ENCODE peak calls at places on chromosomes 13 and 19, in nine cellular contexts. Y is heart left ventricle; K is ovary; H is DND-41; C is breast epithelium; L is AG04450; F is CD8-positive, alpha-beta T cell; Z is cardiac muscle cell; P is heart right ventricle. D is an unnamed sample. For H3K9me3 and H3K27me3, the result is how much of the 10 kb centered on the place peaks cover.

GRCh38 chr19:50515168-50515561 is 1.5 kb upstream of the ASPDH start:
- DNase-seq in P (no peak), C (no peak), Z (no peak), F (no peak), H (no peak), Y (no peak), K (no peak), L (no peak), D (no peak)

GRCh38 chr19:38032951-38033350 is 125.9 kb downstream of the SIPA1L3 start:
- DNase-seq in F (no peak), P (no peak), C (no peak), K (no peak), Y (no peak), H (no peak), Z (no peak), L (no peak), D (no peak)

GRCh38 chr19:4744451-4745170 is 21.0 kb upstream of the DPP9 start:
- DNase-seq in Z (no peak), P (no peak), L (peak), H (no peak), Y (peak), C (peak), K (peak), F (no peak), D (no peak)

GRCh38 chr13:50410921-50411712 is 395.9 kb downstream of the KCNRG start:
- DNase-seq in K (no peak), F (no peak), Z (peak), Y (no peak), H (no peak), L (peak), P (no peak), C (no peak), D (no peak)

GRCh38 chr13:31046711-31047279 is 114.3 kb downstream of the TEX26 start:
- DNase-seq in P (peak), F (no peak), Y (no peak), H (no peak), Z (peak), L (no peak), C (no peak), K (peak), D (no peak)

GRCh38 chr13:110126391-110126961 is 180.5 kb downstream of the COL4A1 start:
- DNase-seq in C (peak), Z (peak), K (no peak), L (peak), Y (peak), H (no peak), F (no peak), P (peak), D (no peak)

GRCh38 chr19:3366104-3366760 is at the start of gene NFIC:
- DNase-seq in Y (peak), H (peak), C (peak), P (peak), L (no peak), Z (peak), K (peak), F (no peak), D (no peak)

GRCh38 chr19:14505488-14506239 is 9.7 kb upstream of the GIPC1 start:
- DNase-seq in F (peak), H (peak), P (peak), K (no peak), Z (peak), L (no peak), C (peak), Y (no peak), D (peak)

GRCh38 chr19:45478454-45479238 is 10.8 kb downstream of the FOSB start:
- DNase-seq in Z (peak), P (peak), L (peak), C (peak), F (peak), H (peak), K (peak), Y (peak), D (peak)

GRCh38 chr13:31627097-31627496 is 112.2 kb upstream of the RXFP2 start:
- DNase-seq in H (no peak), L (no peak), K (no peak), P (no peak), F (no peak), C (no peak), Y (no peak), Z (no peak), D (no peak)

GRCh38 chr19:51044327-51044726 is 9.5 kb upstream of the KLK12 start:
- DNase-seq in K (no peak), Z (no peak), L (no peak), Y (no peak), H (no peak), P (no peak), F (no peak), C (peak), D (no peak)

GRCh38 chr13:31038834-31039552 is 106.5 kb downstream of the TEX26 start:
- DNase-seq in F (no peak), C (no peak), K (no peak), P (no peak), Y (no peak), H (peak), Z (no peak), L (no peak), D (no peak)

GRCh38 chr13:105897575-105897974 is 637.9 kb downstream of the EFNB2 start:
- DNase-seq in C (no peak), F (no peak), P (no peak), H (no peak), L (no peak), Y (no peak), Z (no peak), K (no peak), D (no peak)

GRCh38 chr13:26538363-26539317 is 18.8 kb upstream of the WASF3 start:
- DNase-seq in Z (no peak), Y (no peak), C (no peak), L (no peak), P (no peak), K (no peak), F (no peak), H (no peak), D (no peak)

GRCh38 chr13:95494082-95494681 is 58.3 kb upstream of the CLDN10 start:
- DNase-seq in H (no peak), P (no peak), Y (no peak), K (no peak), F (no peak), L (peak), Z (peak), C (no peak), D (no peak)

GRCh38 chr13:109778102-109778542 is 8.3 kb downstream of the IRS2 start:
- DNase-seq in C (no peak), P (no peak), Z (no peak), Y (no peak), L (no peak), F (no peak), H (no peak), K (no peak), D (no peak)

GRCh38 chr19:7088999-7089398 is 19.5 kb downstream of the ZNF557 start:
- DNase-seq in Z (no peak), Y (no peak), H (peak), K (no peak), P (no peak), C (no peak), L (no peak), F (no peak), D (no peak)
- H3K9me3 ChIP-seq in Z (under half), Y (half or more), H (under half), K (under half), P (under half), C (half or more), L (half or more), F (under half), D (half or more)

GRCh38 chr19:10009714-10010224 is 535 bp downstream of the COL5A3 start:
- DNase-seq in P (no peak), L (no peak), F (no peak), K (no peak), Z (no peak), H (no peak), C (no peak), Y (no peak), D (no peak)
- H3K27me3 ChIP-seq in P (half or more), L (under half), F (under half), K (under half), Z (half or more), H (under half), C (half or more), Y (under half), D (half or more)

DNA sequence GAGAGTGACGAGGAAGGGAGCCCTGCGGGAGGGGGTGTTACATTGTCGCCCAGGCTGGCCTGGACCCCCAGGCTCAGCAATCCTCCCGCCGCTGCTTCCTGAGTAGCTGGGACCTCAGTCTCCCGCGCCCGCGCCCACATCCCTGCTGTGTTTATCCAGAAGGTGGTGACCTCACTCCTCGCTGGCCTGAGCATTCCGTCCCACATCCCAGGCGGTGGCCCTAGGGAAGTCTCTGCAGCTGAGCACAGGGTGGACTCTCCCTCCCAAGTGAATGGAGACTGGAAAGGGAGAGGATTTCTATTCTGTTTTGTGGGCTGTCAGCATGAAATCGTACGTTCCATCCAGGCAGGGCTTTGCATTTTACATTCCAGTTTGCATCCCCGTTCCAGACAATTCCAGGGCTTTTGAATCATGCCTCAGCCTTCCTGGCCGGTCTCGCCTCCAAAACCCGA is 401 bp upstream of the ZNF765 start:
- DNase-seq in C (peak), Y (peak), P (peak), H (peak), K (peak), Z (peak), L (no peak), F (no peak), D (no peak)
- TF ChIP-seq CTCF in C (no peak), Y (no peak), P (no peak), H (no peak), K (no peak), Z (no peak), L (no peak), F (no peak), D (no peak)

GRCh38 chr13:19159181-19159580 is 22.4 kb downstream of the TUBA3C start:
- DNase-seq in F (no peak), C (no peak), H (no peak), L (no peak), Z (no peak), Y (no peak), P (no peak), K (no peak), D (no peak)
- H3K9me3 ChIP-seq in F (under half), C (under half), H (under half), L (half or more), Z (under half), Y (under half), P (under half), K (under half), D (under half)

DNA sequence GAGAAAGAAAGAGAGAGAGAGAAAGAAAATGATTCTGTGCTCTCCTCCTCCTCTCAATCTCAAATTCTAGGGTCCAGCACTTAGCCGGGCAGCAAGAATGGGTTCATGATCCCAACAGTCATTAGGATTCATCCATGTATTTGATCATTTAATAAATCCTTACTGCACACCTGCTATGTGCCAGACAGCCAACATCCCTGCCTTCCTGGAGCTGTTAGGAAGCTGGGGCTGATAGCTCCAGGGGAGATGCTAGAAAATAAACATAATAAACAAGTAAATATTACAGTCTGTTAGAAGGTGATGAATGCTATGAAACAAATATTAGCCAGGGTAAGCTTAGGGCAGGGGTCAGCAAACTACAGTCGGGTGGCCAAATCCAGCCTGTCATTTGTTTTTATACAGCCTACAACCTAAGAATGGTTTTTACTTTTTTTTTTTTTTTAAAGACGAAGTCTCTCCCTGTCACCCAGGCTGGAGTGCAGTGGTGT is 9.9 kb upstream of the ACP7 start:
- DNase-seq in P (no peak), Z (no peak), F (no peak), K (no peak), L (no peak), H (no peak), C (no peak), Y (no peak), D (no peak)
- H3K27me3 ChIP-seq in P (under half), Z (under half), F (under half), K (under half), L (under half), H (under half), C (under half), Y (under half), D (under half)

DNA sequence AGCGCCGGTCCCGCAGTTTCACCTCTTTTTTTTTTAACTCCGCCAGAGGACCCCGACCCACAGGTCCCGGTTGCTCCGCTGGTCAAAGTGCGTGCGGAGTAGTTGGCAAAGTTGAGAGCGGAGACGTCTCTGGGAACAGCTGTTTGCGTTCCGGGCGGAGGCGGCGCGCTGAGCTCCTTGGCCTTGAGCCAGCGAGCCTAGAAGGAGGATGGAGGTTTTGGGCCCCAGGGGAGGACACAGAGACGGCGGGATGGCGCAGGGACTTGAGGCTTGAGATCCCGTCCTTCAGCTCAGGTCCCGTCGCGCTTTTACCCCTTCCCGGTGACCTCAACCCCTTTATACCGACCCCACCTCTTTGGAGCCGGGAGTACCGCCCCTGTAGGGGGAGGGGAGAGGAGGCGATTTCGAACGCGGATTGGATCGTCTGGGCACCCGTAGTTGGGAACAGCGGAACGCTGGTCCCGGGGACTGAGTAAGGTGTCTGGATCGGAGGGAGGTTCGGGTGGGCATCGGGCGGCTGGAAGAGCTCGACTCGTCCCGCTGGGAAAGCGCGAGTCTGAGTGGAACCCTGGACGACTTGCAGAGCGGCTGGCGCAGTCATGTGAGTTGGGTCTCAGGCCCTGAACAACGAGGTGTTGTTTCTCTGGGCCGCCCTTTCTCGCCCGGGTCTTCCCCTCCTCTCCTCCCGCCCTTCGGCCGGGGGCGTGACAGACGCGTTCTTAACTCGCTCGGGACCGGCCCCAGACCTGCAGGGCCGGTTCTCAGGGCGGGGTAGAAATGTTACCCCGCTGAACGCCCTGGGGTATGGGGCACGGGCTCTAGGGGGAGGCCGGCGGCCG is at the start of gene WBP4:
- DNase-seq in C (peak), F (peak), P (peak), H (peak), L (peak), K (peak), Z (peak), Y (peak), D (peak)
- TF ChIP-seq CTCF in C (peak), F (no peak), P (peak), H (peak), L (peak), K (no peak), Z (peak), Y (no peak), D (no peak)

GRCh38 chr19:12513531-12514061 is 29.0 kb upstream of the ZNF709 start:
- DNase-seq in K (peak), C (no peak), L (no peak), F (no peak), Z (no peak), Y (peak), P (peak), H (no peak), D (no peak)
- H3K9me3 ChIP-seq in K (under half), C (under half), L (half or more), F (under half), Z (under half), Y (under half), P (under half), H (under half), D (under half)

DNA sequence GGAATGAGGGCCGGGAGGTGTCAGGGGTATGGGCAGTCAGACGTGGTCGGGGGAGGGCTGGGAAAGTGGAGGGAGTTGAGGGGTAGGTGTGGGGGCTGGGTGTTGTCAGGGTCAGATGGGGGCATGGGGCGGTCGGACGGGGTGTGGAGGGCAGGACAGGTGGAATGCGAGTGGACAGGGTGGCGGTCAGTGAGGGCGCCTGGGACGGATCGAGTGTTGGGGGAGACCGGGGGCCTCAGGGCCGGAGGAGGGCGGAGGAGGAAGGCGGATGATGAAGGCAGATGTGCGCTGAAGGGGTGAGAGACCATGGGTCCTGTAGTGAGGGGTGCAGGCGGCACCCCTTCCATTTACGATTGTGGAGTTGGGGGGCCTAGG is 5.7 kb downstream of the TBCB start:
- DNase-seq in F (no peak), K (no peak), L (no peak), Y (no peak), H (no peak), Z (no peak), C (no peak), P (no peak), D (no peak)
- H3K27me3 ChIP-seq in F (under half), K (under half), L (under half), Y (under half), H (under half), Z (under half), C (under half), P (under half), D (under half)

GRCh38 chr13:99353836-99354235 is 46.6 kb upstream of the GPR183 start:
- DNase-seq in C (no peak), F (no peak), L (no peak), K (no peak), Z (no peak), P (no peak), Y (no peak), H (no peak), D (no peak)

GRCh38 chr13:99356216-99357089 is 49.3 kb upstream of the GPR183 start:
- DNase-seq in L (peak), H (peak), P (peak), C (no peak), Y (no peak), F (peak), K (peak), Z (no peak), D (peak)

GRCh38 chr13:99354371-99354951 is 47.3 kb upstream of the GPR183 start:
- DNase-seq in H (no peak), L (no peak), Y (no peak), C (peak), K (no peak), F (no peak), P (no peak), Z (no peak), D (no peak)

GRCh38 chr13:99357149-99357596 is 50.0 kb upstream of the GPR183 start:
- DNase-seq in F (peak), L (peak), C (no peak), H (no peak), K (no peak), Z (no peak), Y (no peak), P (no peak), D (peak)

GRCh38 chr13:99355267-99356215 is 48.3 kb upstream of the GPR183 start:
- DNase-seq in L (no peak), Z (no peak), F (no peak), K (no peak), P (no peak), C (no peak), Y (no peak), H (no peak), D (no peak)
- TF ChIP-seq CTCF in L (no peak), Z (no peak), F (no peak), K (no peak), P (no peak), C (no peak), Y (no peak), H (no peak), D (no peak)